ENCODE peak calls at places on chromosomes 13 and 19, in nine cellular contexts. F is CD4-positive, alpha-beta memory T cell; K is heart left ventricle; M is lung; U is iPS DF 6.9; W is IMR-90; B is ovary; R is tibial nerve; Q is thoracic aorta. D is an unnamed sample.
A peak's percentile ranks its signal among the peaks of the same experiment; 100 is the strongest.

GRCh38 chr13:30257433-30258099 is 49.8 kb downstream of the KATNAL1 start:
- DNase-seq in U (no peak), F (no peak), M (no peak), K (peak; percentile 49), R (no peak), Q (no peak), B (no peak), W (peak; percentile 9), D (no peak)

GRCh38 chr19:12782424-12783225 is 7.3 kb upstream of the HOOK2 start:
- DNase-seq in Q (no peak), F (peak; percentile 98), U (no peak), B (peak; percentile 96), W (peak; percentile 85), K (peak; percentile 94), M (peak; percentile 88), R (peak; percentile 81), D (peak; percentile 91)

GRCh38 chr19:46134527-46134926 is 10.0 kb upstream of the IGFL3 start:
- DNase-seq in M (no peak), Q (no peak), B (no peak), R (no peak), W (peak; percentile 65), F (no peak), K (no peak), U (no peak), D (no peak)

GRCh38 chr19:35693835-35694599 is 10.3 kb upstream of the ZBTB32 start:
- DNase-seq in Q (peak; percentile 71), W (peak; percentile 76), U (no peak), B (peak; percentile 86), R (peak; percentile 91), F (peak; percentile 87), M (peak; percentile 89), K (peak; percentile 86), D (peak; percentile 84)

GRCh38 chr13:99217461-99218101 is 16.9 kb downstream of the UBAC2 start:
- DNase-seq in Q (no peak), F (no peak), M (no peak), U (no peak), K (no peak), R (no peak), B (no peak), W (no peak), D (peak; percentile 55)

GRCh38 chr13:104385409-104385808 is 1319.2 kb upstream of the SLC10A2 start:
- DNase-seq in W (peak; percentile 56), K (no peak), Q (no peak), B (no peak), R (no peak), F (no peak), M (no peak), U (no peak), D (no peak)

GRCh38 chr13:33348366-33348765 is 62.8 kb upstream of the STARD13 start:
- DNase-seq in F (no peak), W (peak; percentile 85), K (no peak), Q (no peak), B (no peak), U (no peak), R (no peak), M (no peak), D (no peak)

GRCh38 chr19:13765395-13766094 is 1.2 kb downstream of the MRI1 start:
- DNase-seq in K (no peak), M (no peak), F (no peak), B (no peak), Q (no peak), U (no peak), W (no peak), R (no peak), D (no peak)

GRCh38 chr13:66618702-66619101 is 611.4 kb downstream of the PCDH9 start:
- DNase-seq in Q (no peak), W (peak; percentile 63), K (no peak), R (no peak), M (no peak), U (no peak), B (no peak), F (no peak), D (no peak)

GRCh38 chr13:71801781-71802180 is 65.2 kb downstream of the DACH1 start:
- DNase-seq in M (no peak), R (no peak), F (no peak), B (no peak), W (no peak), Q (no peak), K (no peak), U (no peak), D (no peak)
- H3K27ac ChIP-seq in M (no peak overlapping the region), R (no peak overlapping the region), F (no peak overlapping the region), B (no peak overlapping the region), W (no peak overlapping the region), Q (no peak overlapping the region), K (no peak overlapping the region), U (no peak overlapping the region), D (no peak overlapping the region)

GRCh38 chr13:103067751-103068563 is 1.7 kb upstream of the SLC10A2 start:
- DNase-seq in U (peak; percentile 48), R (no peak), B (no peak), K (no peak), F (no peak), W (no peak), Q (no peak), M (no peak), D (no peak)

GRCh38 chr13:103063376-103063775 is 2.8 kb downstream of the SLC10A2 start:
- DNase-seq in W (no peak), M (no peak), F (no peak), B (no peak), R (no peak), K (no peak), U (no peak), Q (no peak), D (no peak)

GRCh38 chr13:103062079-103062478 is 4.1 kb downstream of the SLC10A2 start:
- DNase-seq in M (no peak), U (no peak), R (no peak), Q (no peak), K (no peak), B (no peak), W (no peak), F (no peak), D (no peak)

GRCh38 chr13:103066079-103066880 is at the start of gene SLC10A2:
- DNase-seq in K (no peak), M (no peak), U (no peak), Q (no peak), F (no peak), B (no peak), W (no peak), R (no peak), D (no peak)

DNA sequence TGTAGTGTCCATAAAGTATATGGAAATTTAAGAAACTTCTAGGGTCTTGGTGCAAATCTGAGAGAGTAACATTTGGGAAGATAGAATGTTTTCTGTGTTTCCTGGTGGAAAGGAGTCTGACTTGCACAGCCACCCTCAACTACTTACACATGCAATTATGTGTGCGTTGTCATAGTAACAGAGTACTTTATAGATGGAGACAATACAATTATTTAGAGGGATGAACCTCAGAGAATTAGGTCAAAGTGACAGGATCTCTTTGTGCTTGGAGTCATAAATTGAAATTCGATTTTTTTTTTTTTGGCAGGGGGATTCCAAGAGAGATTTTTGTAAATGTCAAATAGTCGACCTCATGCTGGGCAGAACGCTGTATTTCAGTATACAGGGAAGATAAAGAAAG is 774 bp upstream of the SLC10A2 start:
- DNase-seq in B (no peak), R (no peak), K (no peak), W (no peak), F (no peak), U (no peak), M (no peak), Q (no peak), D (no peak)
- H3K27ac ChIP-seq in B (no peak overlapping the region), R (no peak overlapping the region), K (no peak overlapping the region), W (no peak overlapping the region), F (no peak overlapping the region), U (no peak overlapping the region), M (no peak overlapping the region), Q (no peak overlapping the region), D (no peak overlapping the region)

GRCh38 chr13:44230736-44231135 is 142.9 kb upstream of the SERP2 start:
- DNase-seq in B (no peak), W (no peak), Q (no peak), U (no peak), F (no peak), K (no peak), M (no peak), R (no peak), D (no peak)

GRCh38 chr13:44230071-44230470 is 143.6 kb upstream of the SERP2 start:
- DNase-seq in Q (no peak), B (no peak), U (no peak), K (no peak), M (no peak), F (no peak), W (peak; percentile 77), R (no peak), D (no peak)

GRCh38 chr13:44232729-44233128 is 140.9 kb upstream of the SERP2 start:
- DNase-seq in U (no peak), M (no peak), B (no peak), Q (no peak), R (no peak), K (no peak), F (no peak), W (no peak), D (no peak)

GRCh38 chr13:44229371-44230030 is 144.1 kb upstream of the SERP2 start:
- DNase-seq in M (no peak), F (no peak), R (no peak), U (no peak), B (no peak), K (no peak), Q (no peak), W (no peak), D (no peak)

DNA sequence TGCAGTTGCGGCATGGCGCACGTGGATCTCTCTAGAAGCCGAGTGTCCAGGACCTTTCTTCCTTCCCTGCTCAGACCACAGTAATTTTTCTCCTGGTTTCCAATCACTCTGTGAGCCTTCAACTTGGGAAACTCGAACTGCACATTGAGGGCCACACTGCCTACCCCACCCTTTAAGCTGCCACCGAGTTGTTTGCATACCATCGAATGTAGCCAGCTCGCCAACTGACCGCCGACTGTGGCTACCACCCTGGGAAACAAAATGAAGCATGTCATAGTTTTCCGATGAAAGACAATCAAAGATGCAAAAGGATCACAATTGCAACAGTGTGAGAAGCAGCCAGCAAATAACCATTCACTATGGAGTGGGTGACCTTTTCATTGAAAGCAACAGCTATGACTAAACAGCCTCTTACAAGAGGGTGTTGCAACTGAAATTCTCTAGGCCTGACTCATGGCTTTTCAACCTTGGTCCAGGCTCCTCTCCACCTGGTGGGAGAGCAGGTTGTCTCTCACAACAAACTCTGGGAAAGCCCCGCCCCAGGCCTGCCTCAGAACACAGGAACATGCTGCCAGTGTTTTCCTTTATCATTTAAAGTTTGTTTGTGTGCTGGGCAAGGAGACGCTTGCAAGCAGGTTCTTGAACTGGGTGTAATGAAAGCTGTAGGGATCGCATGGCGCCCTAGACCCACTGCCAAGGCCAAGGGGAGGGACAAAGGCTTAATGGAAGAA is 141.7 kb upstream of the SERP2 start:
- DNase-seq in W (peak; percentile 96), U (peak; percentile 33), F (no peak), K (peak; percentile 72), R (peak; percentile 52), Q (no peak), B (no peak), M (peak; percentile 89), D (peak; percentile 82)
- H3K27ac ChIP-seq in W (peak overlapping the region; percentile 13), U (no peak overlapping the region), F (no peak overlapping the region), K (peak overlapping the region; percentile 11), R (peak overlapping the region; percentile 26), Q (no peak overlapping the region), B (peak overlapping the region; percentile 63), M (peak overlapping the region; percentile 75), D (peak overlapping the region; percentile 55)

DNA sequence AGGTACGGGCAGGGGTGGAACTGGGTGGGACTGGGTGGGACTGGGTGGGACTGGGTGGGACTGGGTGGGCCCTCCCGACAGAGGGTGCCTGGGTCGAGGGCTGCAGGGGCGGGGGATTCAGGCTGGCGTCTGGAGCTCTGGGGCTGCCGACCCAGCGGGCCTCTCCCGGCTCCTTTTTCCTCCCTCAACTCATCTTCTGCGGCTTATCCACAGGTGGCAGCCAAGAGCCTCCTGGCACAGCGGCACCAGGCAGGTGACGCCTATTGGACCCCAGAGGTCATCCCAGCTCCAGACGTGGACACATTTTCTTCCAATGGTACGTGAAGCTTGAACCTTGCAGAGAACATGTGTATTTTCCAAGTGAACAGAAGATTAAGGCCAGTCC is 533 bp downstream of the ZNF544 start:
- DNase-seq in U (no peak), Q (no peak), B (no peak), R (no peak), W (peak; percentile 12), K (no peak), M (no peak), F (peak; percentile 21), D (no peak)
- H3K27ac ChIP-seq in U (no peak overlapping the region), Q (peak overlapping the region; percentile 51), B (no peak overlapping the region), R (no peak overlapping the region), W (peak overlapping the region; percentile 76), K (peak overlapping the region; percentile 88), M (peak overlapping the region; percentile 65), F (peak overlapping the region; percentile 50), D (peak overlapping the region; percentile 85)